ENCODE peak calls at places on chromosomes 4 and X, in six cellular contexts. B is effector memory CD4-positive, alpha-beta T cell; N is testis; Z is endothelial cell of umbilical vein; K is lung; P is ovary. E is an unnamed sample. For H3K36me3, the result is how much of the 10 kb centered on the place peaks cover.

GRCh38 chrX:147738260-147738659 is 173.5 kb upstream of the FMR1 start:
- DNase-seq in B (no peak), N (no peak), Z (no peak), K (no peak), P (no peak), E (no peak)

GRCh38 chrX:43644124-43644701 is 11.9 kb upstream of the MAOA start:
- DNase-seq in B (no peak), N (no peak), Z (no peak), K (no peak), P (no peak), E (no peak)

GRCh38 chrX:68727696-68728095 is 80.2 kb downstream of the STARD8 start:
- DNase-seq in B (no peak), N (no peak), Z (no peak), K (no peak), P (no peak), E (no peak)

GRCh38 chr4:907103-907400 is 25.1 kb downstream of the GAK start:
- DNase-seq in B (no peak), N (no peak), Z (no peak), K (no peak), P (no peak), E (no peak)

GRCh38 chr4:108270466-108271450 is 102.0 kb upstream of the LEF1 start:
- DNase-seq in B (no peak), N (no peak), Z (no peak), K (no peak), P (no peak), E (no peak)

GRCh38 chr4:42397635-42398447 is 553 bp downstream of the SHISA3 start:
- DNase-seq in B (no peak), N (no peak), Z (peak), K (no peak), P (no peak), E (no peak)

GRCh38 chrX:124555036-124555595 is 208.8 kb downstream of the SH2D1A start:
- DNase-seq in B (no peak), N (no peak), Z (no peak), K (no peak), P (no peak), E (no peak)

GRCh38 chr4:40183615-40184411 is 13.0 kb upstream of the RHOH start:
- DNase-seq in B (no peak), N (no peak), Z (no peak), K (no peak), P (no peak), E (no peak)

DNA sequence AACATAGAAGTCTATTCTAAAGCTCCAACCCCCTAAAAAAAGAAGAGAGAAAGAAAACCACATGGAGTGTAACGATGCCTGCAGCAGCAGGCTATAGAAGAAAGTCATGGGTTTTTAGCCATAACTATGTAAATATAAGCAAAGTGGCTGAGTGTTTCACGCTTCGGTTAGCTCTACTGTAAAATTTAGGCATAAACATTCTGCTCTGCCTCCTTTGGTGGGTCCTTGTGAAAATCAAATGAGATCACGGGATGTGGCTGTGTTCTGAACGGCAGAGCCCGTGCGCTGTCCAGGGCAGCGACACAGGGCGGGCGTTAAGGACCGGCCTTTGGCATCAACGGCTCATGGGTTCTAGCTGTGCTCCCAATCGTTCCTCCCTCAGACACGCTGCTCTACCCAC is 78.3 kb downstream of the IRF2 start:
- DNase-seq in B (no peak), N (no peak), Z (no peak), K (no peak), P (no peak), E (no peak)
- H3K36me3 ChIP-seq in B (half or more), N (under half), Z (under half), K (under half), P (under half), E (under half)

GRCh38 chr4:182577411-182577810 is 334.2 kb downstream of the TENM3 start:
- DNase-seq in B (no peak), N (no peak), Z (no peak), K (no peak), P (no peak), E (no peak)
- H3K27ac ChIP-seq in B (no peak), N (no peak), Z (no peak), K (no peak), P (no peak), E (no peak)

GRCh38 chr4:113522433-113522832 is 239.1 kb downstream of the CAMK2D start:
- DNase-seq in B (no peak), N (no peak), Z (no peak), K (no peak), P (no peak), E (no peak)

GRCh38 chr4:113524096-113524495 is 237.4 kb downstream of the CAMK2D start:
- DNase-seq in B (no peak), N (no peak), Z (no peak), K (no peak), P (no peak), E (no peak)

GRCh38 chr4:113524505-113525186 is 236.9 kb downstream of the CAMK2D start:
- DNase-seq in B (no peak), N (no peak), Z (no peak), K (no peak), P (no peak), E (no peak)
- H3K36me3 ChIP-seq in B (under half), N (under half), Z (under half), K (under half), P (under half), E (under half)

DNA sequence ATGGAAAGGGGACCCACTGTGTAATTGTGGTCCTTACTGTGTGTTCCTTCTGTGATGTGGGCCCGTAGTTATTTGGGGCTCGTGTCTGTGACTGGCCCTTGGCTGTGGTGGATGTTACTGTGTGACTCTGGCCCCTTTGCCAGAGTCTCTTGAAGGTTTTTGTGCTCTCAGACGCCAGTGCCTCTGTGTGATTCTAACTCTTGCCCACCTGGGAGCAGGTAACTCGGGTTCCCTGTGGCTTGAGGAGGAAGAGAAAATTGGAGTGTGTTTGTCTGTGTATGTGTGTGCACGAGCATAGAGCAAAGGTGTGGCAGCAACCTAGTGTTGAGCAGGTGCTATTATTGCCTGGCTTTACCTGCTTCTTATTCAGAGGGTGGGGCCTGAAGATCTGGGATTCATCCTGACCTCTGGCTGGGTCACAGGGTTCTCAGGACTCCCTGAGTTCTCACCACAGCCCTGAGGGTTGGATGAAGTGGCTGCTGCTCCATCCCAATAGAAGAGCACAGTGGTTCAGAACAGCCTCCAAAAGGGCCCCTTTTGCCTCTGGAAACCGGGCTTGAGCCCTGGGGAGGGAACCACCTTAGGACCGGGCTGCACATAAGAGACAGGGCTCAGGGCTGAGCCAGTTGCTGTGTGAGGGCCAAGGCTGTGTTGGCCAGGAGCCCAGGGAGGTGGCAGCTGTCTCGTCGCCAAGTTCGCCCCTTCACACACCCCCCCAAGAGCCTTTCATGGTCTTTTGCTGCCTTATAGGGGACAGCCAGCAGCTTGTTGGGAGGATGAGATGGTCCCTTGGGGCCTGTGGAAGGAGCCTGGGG is 1.3 kb downstream of the RBM10 start:
- DNase-seq in B (no peak), N (no peak), Z (no peak), K (no peak), P (no peak), E (no peak)
- H3K27ac ChIP-seq in B (peak), N (no peak), Z (peak), K (peak), P (peak), E (peak)

GRCh38 chr4:38004062-38004461 is 43.9 kb downstream of the PTTG2 start:
- DNase-seq in B (no peak), N (no peak), Z (no peak), K (no peak), P (no peak), E (no peak)
- H3K36me3 ChIP-seq in B (under half), N (under half), Z (under half), K (under half), P (under half), E (under half)

GRCh38 chr4:185719493-185719843 is 92.5 kb downstream of the SORBS2 start:
- DNase-seq in B (no peak), N (no peak), Z (no peak), K (no peak), P (no peak), E (no peak)

GRCh38 chr4:185723619-185724150 is 88.3 kb downstream of the SORBS2 start:
- DNase-seq in B (no peak), N (peak), Z (peak), K (no peak), P (no peak), E (no peak)

GRCh38 chr4:185718578-185719492 is 93.2 kb downstream of the SORBS2 start:
- DNase-seq in B (no peak), N (no peak), Z (no peak), K (no peak), P (no peak), E (no peak)

GRCh38 chr4:185721190-185721948 is 90.6 kb downstream of the SORBS2 start:
- DNase-seq in B (no peak), N (no peak), Z (no peak), K (no peak), P (no peak), E (no peak)

DNA sequence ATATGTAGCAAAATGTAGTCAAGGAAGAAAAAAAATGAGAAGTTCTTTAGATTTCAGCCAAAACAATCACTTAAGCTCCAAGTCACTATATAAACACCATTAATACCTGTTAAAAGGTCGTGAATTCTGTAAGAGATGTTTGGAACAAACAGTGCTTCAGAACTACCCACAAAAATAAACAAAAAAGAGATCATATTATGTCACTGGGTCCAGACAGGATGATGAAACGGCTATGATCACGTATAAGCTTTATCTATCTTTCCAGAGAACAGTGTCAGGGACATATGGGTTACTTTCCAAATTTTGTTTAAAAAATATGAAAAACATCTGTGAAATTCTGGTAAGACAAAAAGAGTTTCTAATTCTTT is 90.1 kb downstream of the SORBS2 start:
- DNase-seq in B (no peak), N (no peak), Z (no peak), K (no peak), P (no peak), E (no peak)
- H3K27ac ChIP-seq in B (no peak), N (no peak), Z (no peak), K (no peak), P (no peak), E (peak)

DNA sequence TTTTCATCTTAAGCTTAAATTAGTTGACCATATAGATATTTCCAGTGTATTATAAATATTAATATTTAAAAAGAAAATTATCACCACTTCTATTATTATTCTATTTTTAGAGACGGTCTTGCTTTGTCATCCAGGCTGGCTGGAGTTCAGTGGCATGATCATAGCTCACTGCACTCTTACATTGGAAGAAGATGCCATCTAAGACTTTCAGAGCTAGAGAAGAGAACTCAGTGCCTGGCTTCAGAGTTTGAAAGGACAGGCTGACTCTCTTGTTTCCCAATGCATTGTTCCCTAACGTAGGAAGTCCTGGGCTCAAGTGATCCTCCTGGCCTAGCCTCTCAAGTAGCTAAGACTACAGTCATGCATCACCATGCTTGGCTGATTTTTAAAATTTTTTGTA is 75.9 kb downstream of the FIP1L1 start:
- DNase-seq in B (no peak), N (no peak), Z (no peak), K (no peak), P (no peak), E (no peak)
- H3K36me3 ChIP-seq in B (under half), N (under half), Z (under half), K (under half), P (under half), E (under half)